ENCODE peak calls at places on chromosomes 12 and 14, in five cellular contexts. T is GM13977; O is activated CD4-positive, alpha-beta T cell treated with anti-CD3 and anti-CD28 coated beads for 36 hours; W is non-pigmented ciliary epithelial cell; H is NCI-H1092. S is an unnamed sample.

GRCh38 chr12:95413576-95413975 is 60.4 kb upstream of the METAP2 start:
- DNase-seq in H (no peak), W (no peak), T (no peak), O (no peak), S (no peak)

GRCh38 chr12:62135553-62136200 is 124.5 kb upstream of the USP15 start:
- DNase-seq in O (no peak), T (no peak), H (no peak), W (no peak), S (no peak)

GRCh38 chr14:51396222-51396815 is 156.3 kb downstream of the TMX1 start:
- DNase-seq in T (no peak), W (peak), O (no peak), H (no peak), S (no peak)

GRCh38 chr14:91031668-91032067 is 28.8 kb downstream of the RPS6KA5 start:
- DNase-seq in O (no peak), T (no peak), H (no peak), W (no peak), S (no peak)

GRCh38 chr14:57029620-57030253 is 219.5 kb upstream of the OTX2 start:
- DNase-seq in T (no peak), H (no peak), W (no peak), O (no peak), S (no peak)

GRCh38 chr14:54867011-54867410 is 35.6 kb downstream of the GCH1 start:
- DNase-seq in O (no peak), W (no peak), T (no peak), H (no peak), S (no peak)

GRCh38 chr14:27008187-27008586 is 410.4 kb upstream of the NOVA1 start:
- DNase-seq in T (no peak), W (no peak), O (no peak), H (no peak), S (no peak)

GRCh38 chr12:55823419-55823818 is 5.6 kb downstream of the ORMDL2 start:
- DNase-seq in T (no peak), O (no peak), H (no peak), W (no peak), S (no peak)